ENCODE peak calls at places on chromosomes 6 and 20, in eight cellular contexts. P is heart left ventricle; M is naive thymus-derived CD4-positive, alpha-beta T cell; K is activated CD8-positive, alpha-beta memory T cell treated with anti-CD3 and anti-CD28 coated beads, Interleukin-2, amount 10 ng/mL, durations not matched to agents 7 days and 5 days; R is heart right ventricle; I is psoas muscle; J is left cardiac atrium; W is GM12878. H is an unnamed sample.

GRCh38 chr6:41597246-41598000 is 40.8 kb upstream of the MDFI start:
- ATAC-seq in P (no peak), M (no peak), K (no peak), R (no peak), I (no peak), J (no peak), W (no peak), H (no peak)

GRCh38 chr20:59183751-59184150 is 20.1 kb downstream of the ZNF831 start:
- ATAC-seq in P (no peak), M (no peak), K (no peak), R (no peak), I (no peak), J (no peak), W (no peak), H (no peak)

GRCh38 chr6:163260911-163261310 is 153.6 kb upstream of the QKI start:
- ATAC-seq in P (no peak), M (no peak), K (no peak), R (no peak), I (no peak), J (peak; percentile 46), W (no peak), H (no peak)

GRCh38 chr6:168666751-168667427 is 225.9 kb downstream of the SMOC2 start:
- ATAC-seq in P (no peak), M (no peak), K (no peak), R (no peak), I (no peak), J (no peak), W (no peak), H (peak; percentile 86)

GRCh38 chr6:3669916-3670315 is 81.6 kb downstream of the PXDC1 start:
- ATAC-seq in P (no peak), M (no peak), K (no peak), R (no peak), I (no peak), J (no peak), W (no peak), H (no peak)

GRCh38 chr20:16205505-16205904 is 367.7 kb downstream of the KIF16B start:
- ATAC-seq in P (no peak), M (no peak), K (no peak), R (no peak), I (no peak), J (no peak), W (no peak), H (peak; percentile 20)

GRCh38 chr6:7176208-7176607 is 68.4 kb downstream of the RREB1 start:
- ATAC-seq in P (peak; percentile 79), M (no peak), K (no peak), R (no peak), I (no peak), J (peak; percentile 39), W (no peak), H (no peak)

GRCh38 chr20:50260480-50261221 is 70.0 kb downstream of the CEBPB start:
- ATAC-seq in P (peak; percentile 10), M (peak; percentile 81), K (no peak), R (peak; percentile 38), I (no peak), J (peak; percentile 36), W (no peak), H (no peak)

GRCh38 chr20:56786503-56786902 is 157.4 kb downstream of the TFAP2C start:
- ATAC-seq in P (no peak), M (no peak), K (no peak), R (no peak), I (no peak), J (no peak), W (no peak), H (no peak)

GRCh38 chr6:52725530-52726192 is 37.6 kb downstream of the GSTA2 start:
- ATAC-seq in P (no peak), M (no peak), K (no peak), R (no peak), I (no peak), J (no peak), W (no peak), H (peak; percentile 88)

GRCh38 chr6:167824591-167825041 is 2.1 kb upstream of the AFDN start:
- ATAC-seq in P (no peak), M (no peak), K (no peak), R (no peak), I (no peak), J (no peak), W (no peak), H (no peak)

GRCh38 chr6:140897804-140898573 is 1234.7 kb upstream of the GJE1 start:
- ATAC-seq in P (peak; percentile 52), M (no peak), K (no peak), R (no peak), I (no peak), J (peak; percentile 38), W (peak; percentile 88), H (no peak)

GRCh38 chr6:143953922-143954321 is 54.1 kb downstream of the PLAGL1 start:
- ATAC-seq in P (no peak), M (no peak), K (no peak), R (no peak), I (no peak), J (no peak), W (no peak), H (no peak)

GRCh38 chr6:111291334-111291705 is 191.7 kb downstream of the REV3L start:
- ATAC-seq in P (no peak), M (no peak), K (no peak), R (no peak), I (peak; percentile 55), J (no peak), W (peak; percentile 29), H (no peak)

GRCh38 chr6:100462990-100463684 is 1.6 kb downstream of the SIM1 start:
- ATAC-seq in P (no peak), M (no peak), K (no peak), R (no peak), I (no peak), J (no peak), W (no peak), H (no peak)

GRCh38 chr20:38230957-38231785 is 29.4 kb downstream of the KIAA1755 start:
- ATAC-seq in P (peak; percentile 37), M (no peak), K (no peak), R (no peak), I (no peak), J (peak; percentile 15), W (no peak), H (peak; percentile 45)

GRCh38 chr6:137370871-137371633 is 123.1 kb downstream of the OLIG3 start:
- ATAC-seq in P (no peak), M (no peak), K (no peak), R (no peak), I (no peak), J (no peak), W (peak; percentile 98), H (no peak)

GRCh38 chr6:13261464-13261994 is 66.8 kb downstream of the TBC1D7 start:
- ATAC-seq in P (peak; percentile 12), M (peak; percentile 87), K (no peak), R (peak; percentile 58), I (no peak), J (no peak), W (peak; percentile 57), H (peak; percentile 65)

GRCh38 chr6:43951063-43951755 is 176.0 kb downstream of the MRPL14 start:
- ATAC-seq in P (peak; percentile 49), M (peak; percentile 56), K (no peak), R (peak; percentile 54), I (peak; percentile 31), J (peak; percentile 76), W (peak; percentile 88), H (peak; percentile 56)

GRCh38 chr6:181049-181654 is 111.1 kb upstream of the DUSP22 start:
- ATAC-seq in P (no peak), M (no peak), K (no peak), R (no peak), I (no peak), J (no peak), W (peak; percentile 86), H (no peak)

GRCh38 chr20:9103955-9104354 is 35.1 kb downstream of the PLCB4 start:
- ATAC-seq in P (no peak), M (no peak), K (no peak), R (no peak), I (no peak), J (no peak), W (no peak), H (no peak)

GRCh38 chr20:32792316-32792715 is 27.4 kb upstream of the MAPRE1 start:
- ATAC-seq in P (peak; percentile 30), M (peak; percentile 84), K (no peak), R (no peak), I (no peak), J (peak; percentile 84), W (peak; percentile 96), H (no peak)

GRCh38 chr6:139625998-139626975 is 251.8 kb upstream of the CITED2 start:
- ATAC-seq in P (no peak), M (peak; percentile 60), K (no peak), R (no peak), I (peak; percentile 74), J (peak; percentile 74), W (no peak), H (no peak)

GRCh38 chr6:148430897-148431296 is 88.3 kb downstream of the SASH1 start:
- ATAC-seq in P (peak; percentile 20), M (no peak), K (no peak), R (no peak), I (no peak), J (no peak), W (no peak), H (no peak)

GRCh38 chr6:158531566-158531965 is 28.3 kb upstream of the TMEM181 start:
- ATAC-seq in P (no peak), M (no peak), K (no peak), R (no peak), I (no peak), J (no peak), W (no peak), H (no peak)

GRCh38 chr6:20180935-20181334 is 31.3 kb downstream of the MBOAT1 start:
- ATAC-seq in P (peak; percentile 81), M (no peak), K (no peak), R (peak; percentile 63), I (peak; percentile 54), J (peak; percentile 84), W (peak; percentile 95), H (no peak)

GRCh38 chr6:55016261-55016660 is 158.1 kb upstream of the HCRTR2 start:
- ATAC-seq in P (peak; percentile 81), M (no peak), K (no peak), R (no peak), I (no peak), J (peak; percentile 55), W (no peak), H (no peak)

GRCh38 chr6:97094376-97094775 is 169.8 kb downstream of the KLHL32 start:
- ATAC-seq in P (no peak), M (no peak), K (no peak), R (no peak), I (no peak), J (no peak), W (no peak), H (no peak)

GRCh38 chr6:16723833-16724232 is 37.4 kb downstream of the ATXN1 start:
- ATAC-seq in P (peak; percentile 65), M (peak; percentile 52), K (no peak), R (peak; percentile 31), I (peak; percentile 83), J (peak; percentile 50), W (no peak), H (peak; percentile 79)

GRCh38 chr6:150813993-150814359 is 51.5 kb upstream of the MTHFD1L start:
- ATAC-seq in P (peak; percentile 44), M (no peak), K (peak; percentile 40), R (no peak), I (no peak), J (no peak), W (peak; percentile 85), H (peak; percentile 82)

GRCh38 chr6:67966830-67967229 is 668.3 kb upstream of the ADGRB3 start:
- ATAC-seq in P (no peak), M (no peak), K (no peak), R (no peak), I (no peak), J (no peak), W (no peak), H (no peak)

GRCh38 chr20:21113697-21114096 is 7.5 kb upstream of the LINC00237 start:
- ATAC-seq in P (no peak), M (no peak), K (no peak), R (no peak), I (no peak), J (no peak), W (no peak), H (no peak)

GRCh38 chr20:60299951-60300350 is 341.7 kb downstream of the CDH26 start:
- ATAC-seq in P (no peak), M (no peak), K (no peak), R (no peak), I (no peak), J (no peak), W (no peak), H (no peak)

GRCh38 chr6:63527658-63528514 is 44.4 kb upstream of the LOC128125822 start:
- ATAC-seq in P (peak; percentile 57), M (no peak), K (no peak), R (no peak), I (peak; percentile 99), J (peak; percentile 47), W (peak; percentile 42), H (peak; percentile 98)